ENCODE peak calls at places on chromosomes 1 and 21, in seven cellular contexts. Q is breast epithelium, C is esophagus muscularis mucosa, T is mucosa of descending colon, A is NCI-H460, W is dermis blood vessel endothelial cell, Y is BE2C. N is an unnamed sample.

GRCh38 chr1:227395391-227396028 is 77.2 kb upstream of the CDC42BPA start:
- DNase-seq in Q (no peak), C (no peak), T (no peak), A (no peak), W (peak; percentile 61), Y (no peak), N (no peak)

GRCh38 chr1:17831619-17832018 is 76.5 kb downstream of the ACTL8 start:
- DNase-seq in Q (no peak), C (no peak), T (no peak), A (peak; percentile 24), W (peak; percentile 2), Y (no peak), N (no peak)

GRCh38 chr1:10704383-10704882 is 92.0 kb downstream of the CASZ1 start:
- DNase-seq in Q (no peak), C (no peak), T (no peak), A (no peak), W (no peak), Y (no peak), N (no peak)

GRCh38 chr21:16305686-16306085 is 575.9 kb downstream of the USP25 start:
- DNase-seq in Q (no peak), C (no peak), T (no peak), A (no peak), W (peak; percentile 63), Y (no peak), N (no peak)

GRCh38 chr1:65216989-65217388 is 69.0 kb downstream of the AK4 start:
- DNase-seq in Q (no peak), C (peak; percentile 26), T (no peak), A (no peak), W (no peak), Y (no peak), N (no peak)

GRCh38 chr21:45607021-45607921 is 36.3 kb upstream of the PCBP3 start:
- DNase-seq in Q (no peak), C (no peak), T (no peak), A (peak; percentile 14), W (peak; percentile 25), Y (no peak), N (no peak)

GRCh38 chr1:24683713-24684162 is 40.6 kb downstream of the SRRM1 start:
- DNase-seq in Q (no peak), C (no peak), T (no peak), A (peak; percentile 32), W (peak; percentile 86), Y (peak; percentile 18), N (no peak)

GRCh38 chr1:119139393-119139792 is 1.1 kb downstream of the WARS2 start:
- DNase-seq in Q (no peak), C (no peak), T (no peak), A (no peak), W (no peak), Y (no peak), N (no peak)

GRCh38 chr21:43323244-43324005 is 103.5 kb downstream of the SIK1 start:
- DNase-seq in Q (peak; percentile 75), C (no peak), T (no peak), A (no peak), W (no peak), Y (no peak), N (no peak)

GRCh38 chr1:245580651-245581050 is 425.9 kb downstream of the KIF26B start:
- DNase-seq in Q (no peak), C (no peak), T (no peak), A (no peak), W (no peak), Y (no peak), N (no peak)

GRCh38 chr1:51618715-51619114 is 1.8 kb downstream of the OSBPL9 start:
- DNase-seq in Q (no peak), C (no peak), T (no peak), A (no peak), W (no peak), Y (no peak), N (no peak)

GRCh38 chr1:208206092-208206698 is 38.0 kb downstream of the PLXNA2 start:
- DNase-seq in Q (no peak), C (no peak), T (no peak), A (no peak), W (no peak), Y (no peak), N (no peak)

GRCh38 chr1:89104687-89105086 is 21.2 kb downstream of the GBP2 start:
- DNase-seq in Q (no peak), C (no peak), T (no peak), A (no peak), W (no peak), Y (no peak), N (no peak)

GRCh38 chr1:152029144-152029936 is 7.5 kb downstream of the S100A11 start:
- DNase-seq in Q (no peak), C (no peak), T (no peak), A (peak; percentile 54), W (no peak), Y (no peak), N (no peak)

GRCh38 chr1:225534772-225535171 is 106.9 kb upstream of the LBR start:
- DNase-seq in Q (no peak), C (no peak), T (no peak), A (no peak), W (no peak), Y (no peak), N (no peak)